ENCODE peak calls at places on chromosomes 11 and 22, in six cellular contexts. One of them, this sample, is unnamed.

GRCh38 chr11:123483058-123483457 is 53.0 kb downstream of the GRAMD1B start:
- DNase-seq in nephron progenitor cell: no peak
- DNase-seq in A673: no peak
- DNase-seq in H1: no peak
- DNase-seq in GM13976: no peak
- DNase-seq in AG10803: peak
- DNase-seq in this sample: peak

GRCh38 chr22:24146791-24147353 is 34.4 kb upstream of the SUSD2 start:
- DNase-seq in nephron progenitor cell: no peak
- DNase-seq in AG10803: peak
- DNase-seq in A673: peak
- DNase-seq in H1: no peak
- DNase-seq in GM13976: no peak
- DNase-seq in this sample: peak

GRCh38 chr11:99229544-99229943 is 208.8 kb downstream of the CNTN5 start:
- DNase-seq in nephron progenitor cell: no peak
- DNase-seq in AG10803: no peak
- DNase-seq in A673: no peak
- DNase-seq in GM13976: no peak
- DNase-seq in H1: no peak
- DNase-seq in this sample: no peak

GRCh38 chr22:50434849-50435700 is 39.8 kb downstream of the SBF1 start:
- DNase-seq in H1: no peak
- DNase-seq in AG10803: no peak
- DNase-seq in A673: no peak
- DNase-seq in GM13976: no peak
- DNase-seq in nephron progenitor cell: no peak
- DNase-seq in this sample: no peak

GRCh38 chr22:42754658-42755057 is 34.0 kb upstream of the A4GALT start:
- DNase-seq in nephron progenitor cell: no peak
- DNase-seq in GM13976: no peak
- DNase-seq in H1: no peak
- DNase-seq in A673: no peak
- DNase-seq in AG10803: peak
- DNase-seq in this sample: peak

GRCh38 chr11:69351460-69351859 is 57.5 kb downstream of the MYEOV start:
- DNase-seq in AG10803: peak
- DNase-seq in H1: no peak
- DNase-seq in nephron progenitor cell: no peak
- DNase-seq in A673: no peak
- DNase-seq in GM13976: no peak
- DNase-seq in this sample: peak

GRCh38 chr22:37334859-37335818 is 52.8 kb downstream of the CYTH4 start:
- DNase-seq in nephron progenitor cell: peak
- DNase-seq in AG10803: no peak
- DNase-seq in GM13976: no peak
- DNase-seq in H1: peak
- DNase-seq in A673: peak
- DNase-seq in this sample: no peak

GRCh38 chr11:123653405-123653996 is 923 bp downstream of the SCN3B start:
- DNase-seq in A673: peak
- DNase-seq in H1: no peak
- DNase-seq in GM13976: no peak
- DNase-seq in AG10803: no peak
- DNase-seq in nephron progenitor cell: no peak
- DNase-seq in this sample: peak

GRCh38 chr11:2697871-2698270 is 1.9 kb downstream of the KCNQ1OT1 start:
- DNase-seq in AG10803: no peak
- DNase-seq in H1: no peak
- DNase-seq in GM13976: no peak
- DNase-seq in nephron progenitor cell: no peak
- DNase-seq in A673: no peak
- DNase-seq in this sample: no peak

GRCh38 chr11:84420261-84420660 is 1134.1 kb upstream of the CCDC90B start:
- DNase-seq in AG10803: peak
- DNase-seq in nephron progenitor cell: no peak
- DNase-seq in GM13976: no peak
- DNase-seq in A673: no peak
- DNase-seq in H1: no peak
- DNase-seq in this sample: no peak

GRCh38 chr11:31649567-31649966 is 140.0 kb downstream of the ELP4 start:
- DNase-seq in AG10803: no peak
- DNase-seq in GM13976: no peak
- DNase-seq in A673: no peak
- DNase-seq in H1: no peak
- DNase-seq in nephron progenitor cell: no peak
- DNase-seq in this sample: no peak

GRCh38 chr11:81220166-81220895 is 1513.3 kb downstream of the FAM181B start:
- DNase-seq in nephron progenitor cell: no peak
- DNase-seq in AG10803: no peak
- DNase-seq in A673: no peak
- DNase-seq in H1: no peak
- DNase-seq in GM13976: no peak
- DNase-seq in this sample: peak

GRCh38 chr11:1561266-1561665 is 10.8 kb downstream of the DUSP8 start:
- DNase-seq in GM13976: no peak
- DNase-seq in AG10803: no peak
- DNase-seq in H1: no peak
- DNase-seq in nephron progenitor cell: no peak
- DNase-seq in A673: no peak
- DNase-seq in this sample: no peak

GRCh38 chr11:1560011-1560579 is 12.0 kb downstream of the DUSP8 start:
- DNase-seq in AG10803: no peak
- DNase-seq in A673: no peak
- DNase-seq in nephron progenitor cell: no peak
- DNase-seq in GM13976: no peak
- DNase-seq in H1: no peak
- DNase-seq in this sample: no peak

GRCh38 chr11:1561955-1562354 is 10.1 kb downstream of the DUSP8 start:
- DNase-seq in nephron progenitor cell: no peak
- DNase-seq in GM13976: no peak
- DNase-seq in AG10803: no peak
- DNase-seq in A673: no peak
- DNase-seq in H1: no peak
- DNase-seq in this sample: no peak

GRCh38 chr11:1559103-1559951 is 12.7 kb downstream of the DUSP8 start:
- DNase-seq in nephron progenitor cell: no peak
- DNase-seq in H1: no peak
- DNase-seq in A673: no peak
- DNase-seq in AG10803: peak
- DNase-seq in GM13976: no peak
- DNase-seq in this sample: peak

DNA sequence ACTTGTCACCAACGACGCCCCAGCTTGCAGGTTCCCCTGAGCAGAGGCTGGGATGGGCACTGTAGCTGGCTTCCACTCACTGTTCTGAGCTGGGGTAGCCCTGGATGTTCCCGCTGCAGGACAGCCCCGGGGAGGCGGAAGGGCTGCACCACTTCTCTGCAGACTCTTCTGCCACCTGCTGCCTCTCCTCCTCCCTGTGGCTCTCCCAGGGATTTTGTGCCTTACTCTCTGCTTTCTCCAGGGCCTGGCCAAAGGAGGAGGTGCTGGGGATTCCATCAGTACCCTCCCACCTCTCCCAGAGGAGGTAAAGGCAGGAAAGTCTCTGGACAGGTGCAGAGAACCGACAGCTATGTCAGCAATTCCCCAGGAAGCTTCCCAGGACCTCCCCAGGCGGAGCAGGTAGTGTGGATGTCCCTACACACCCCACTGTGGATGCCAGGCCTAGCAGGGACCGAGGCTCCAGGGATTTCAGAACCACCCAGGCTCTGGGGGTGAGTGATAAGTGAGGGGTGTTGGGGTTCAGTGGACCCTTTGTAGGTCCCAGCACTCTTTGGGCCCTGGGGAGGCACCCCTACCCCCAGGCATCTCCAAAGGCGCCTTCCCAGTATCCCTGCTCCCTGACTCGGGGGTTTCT is 11.3 kb downstream of the DUSP8 start:
- DNase-seq in A673: no peak
- DNase-seq in GM13976: no peak
- DNase-seq in H1: no peak
- DNase-seq in AG10803: no peak
- DNase-seq in nephron progenitor cell: no peak
- DNase-seq in this sample: no peak
- TF ChIP-seq CTCF in A673: no peak
- TF ChIP-seq CTCF in GM13976: no peak
- TF ChIP-seq CTCF in H1: no peak
- TF ChIP-seq CTCF in AG10803: no peak
- TF ChIP-seq CTCF in nephron progenitor cell: no peak
- TF ChIP-seq CTCF in this sample: no peak

DNA sequence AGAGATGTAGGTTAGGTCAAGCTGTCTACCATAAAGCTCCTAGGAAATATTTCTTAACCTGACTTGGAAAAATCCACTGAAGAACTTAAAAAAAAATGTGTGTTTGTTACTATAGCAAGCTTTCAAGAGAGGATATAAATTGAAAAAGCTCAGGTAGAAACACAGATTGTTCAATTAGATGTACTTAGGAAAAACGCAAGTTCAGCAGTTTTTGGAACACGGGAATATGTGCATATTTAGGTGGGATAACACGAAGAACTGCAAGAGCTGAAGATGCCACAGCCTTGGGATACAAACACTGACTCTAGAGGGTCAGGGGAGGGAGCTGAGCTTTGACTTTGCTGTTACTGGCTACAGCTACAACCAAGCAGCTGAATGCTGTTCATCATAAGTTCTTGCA is 77.8 kb upstream of the FSHB start:
- DNase-seq in AG10803: no peak
- DNase-seq in GM13976: no peak
- DNase-seq in nephron progenitor cell: no peak
- DNase-seq in H1: no peak
- DNase-seq in A673: no peak
- DNase-seq in this sample: no peak
- TF ChIP-seq CTCF in AG10803: no peak
- TF ChIP-seq CTCF in GM13976: no peak
- TF ChIP-seq CTCF in nephron progenitor cell: no peak
- TF ChIP-seq CTCF in H1: no peak
- TF ChIP-seq CTCF in A673: no peak
- TF ChIP-seq CTCF in this sample: no peak

GRCh38 chr11:9461068-9461759 is 402 bp downstream of the ZNF143 start:
- DNase-seq in AG10803: peak
- DNase-seq in GM13976: peak
- DNase-seq in nephron progenitor cell: peak
- DNase-seq in H1: no peak
- DNase-seq in A673: peak
- DNase-seq in this sample: peak

GRCh38 chr11:9462172-9462799 is 1.5 kb downstream of the ZNF143 start:
- DNase-seq in A673: no peak
- DNase-seq in H1: no peak
- DNase-seq in AG10803: peak
- DNase-seq in nephron progenitor cell: no peak
- DNase-seq in GM13976: no peak
- DNase-seq in this sample: no peak

GRCh38 chr11:9461760-9462134 is 935 bp downstream of the ZNF143 start:
- DNase-seq in A673: no peak
- DNase-seq in AG10803: peak
- DNase-seq in GM13976: no peak
- DNase-seq in nephron progenitor cell: no peak
- DNase-seq in H1: no peak
- DNase-seq in this sample: peak

GRCh38 chr11:9460322-9461067 is at the start of gene ZNF143:
- DNase-seq in H1: peak
- DNase-seq in A673: peak
- DNase-seq in nephron progenitor cell: peak
- DNase-seq in AG10803: peak
- DNase-seq in GM13976: peak
- DNase-seq in this sample: peak

DNA sequence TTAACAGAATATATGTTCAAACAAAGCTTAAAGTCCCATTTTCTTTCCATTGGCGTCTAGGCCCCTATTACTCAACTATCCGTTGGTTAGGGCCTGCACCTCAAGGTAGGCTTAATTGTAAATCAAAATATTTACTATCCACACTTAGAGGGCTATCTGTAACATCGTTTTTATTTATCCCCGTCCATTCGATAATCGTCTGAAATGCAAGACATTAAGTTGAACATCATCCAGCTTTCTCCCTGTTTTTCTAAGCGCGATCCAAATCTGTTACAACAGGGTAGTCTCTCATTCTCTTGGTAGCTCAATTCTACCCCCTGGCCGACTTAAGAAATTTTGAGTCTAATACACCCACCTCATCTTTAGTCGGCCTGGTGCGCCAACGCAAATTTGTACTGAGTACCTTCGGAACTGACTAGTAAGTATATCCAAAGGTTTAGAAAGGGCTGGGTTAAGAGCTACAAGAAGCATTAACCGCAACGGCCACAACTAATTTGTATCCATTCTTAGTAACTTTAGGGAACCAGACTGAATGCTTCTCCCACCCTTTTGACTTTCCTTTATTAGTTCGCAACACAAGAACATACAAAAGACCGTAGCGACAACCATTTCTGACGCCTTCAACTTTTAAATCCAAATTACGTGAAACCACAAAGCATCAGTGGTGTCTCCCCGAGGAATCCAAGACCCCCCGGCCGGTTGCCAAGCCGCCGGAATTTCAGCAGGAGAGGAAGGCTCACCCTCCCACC is 1.1 kb upstream of the ZNF143 start:
- DNase-seq in AG10803: peak
- DNase-seq in nephron progenitor cell: no peak
- DNase-seq in A673: peak
- DNase-seq in GM13976: peak
- DNase-seq in H1: no peak
- DNase-seq in this sample: peak
- TF ChIP-seq CTCF in AG10803: no peak
- TF ChIP-seq CTCF in nephron progenitor cell: no peak
- TF ChIP-seq CTCF in A673: no peak
- TF ChIP-seq CTCF in GM13976: no peak
- TF ChIP-seq CTCF in H1: no peak
- TF ChIP-seq CTCF in this sample: no peak

DNA sequence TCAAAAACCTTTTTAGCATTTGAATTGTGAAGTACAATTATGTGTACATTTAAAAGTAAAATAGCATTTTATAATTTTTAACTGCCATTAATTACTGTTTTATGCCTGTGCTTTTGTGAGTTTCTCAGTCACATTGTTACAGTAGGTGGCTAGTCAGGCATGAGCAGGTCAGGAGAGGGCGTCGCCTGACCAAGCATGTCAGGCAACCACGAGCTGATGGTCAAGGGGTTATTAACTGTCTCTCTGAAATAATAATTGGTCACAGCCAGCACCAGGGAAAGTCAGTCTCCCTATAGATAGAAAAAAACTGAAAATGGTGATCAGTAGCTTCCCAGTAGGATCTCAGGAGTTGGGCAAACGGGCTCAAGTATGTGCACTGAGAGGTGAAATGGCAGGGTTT is 19.4 kb upstream of the CCDC81 start:
- DNase-seq in AG10803: no peak
- DNase-seq in A673: no peak
- DNase-seq in nephron progenitor cell: peak
- DNase-seq in H1: no peak
- DNase-seq in GM13976: no peak
- DNase-seq in this sample: no peak
- TF ChIP-seq CTCF in AG10803: no peak
- TF ChIP-seq CTCF in A673: no peak
- TF ChIP-seq CTCF in nephron progenitor cell: no peak
- TF ChIP-seq CTCF in H1: peak
- TF ChIP-seq CTCF in GM13976: no peak
- TF ChIP-seq CTCF in this sample: no peak

This sample was measured in astrocyte of the spinal cord.